ENCODE peak calls at places on chromosomes 2 and 18, in ten cellular contexts. C is activated effector memory CD4-positive, alpha-beta T cell treated with anti-CD3 and anti-CD28 coated beads, Interleukin-2, amount 50 U/mL, for 16 hours; E is NCI-H1105 treated with DMSO at 0.1 percent for 48 hours; G is DMS 273 treated with DMSO at 0.1 percent for 48 hours; A is CD4-positive, alpha-beta memory T cell; R is kidney epithelial cell; M is stimulated activated CD4-positive, alpha-beta T cell treated with anti-CD3 and anti-CD28 coated beads, Interleukin-15, amount 100 ng/mL, for 1 hour; T is lung microvascular endothelial cell; P is activated T-cell treated with anti-CD3 and anti-CD28 coated beads for 1 hour; J is NCI-H1092 treated with DMSO at 0.1 percent for 48 hours. U is an unnamed sample.

GRCh38 chr18:3721771-3722661 is 272.0 kb downstream of the TGIF1 start:
- DNase-seq in C (no peak), E (no peak), G (no peak), A (no peak), R (no peak), M (no peak), T (no peak), P (no peak), J (peak), U (peak)

GRCh38 chr2:236252521-236252920 is 11.7 kb downstream of the ASB18 start:
- DNase-seq in C (no peak), E (no peak), G (no peak), A (no peak), R (no peak), M (no peak), T (no peak), P (no peak), J (no peak), U (no peak)

GRCh38 chr2:82182270-82182669 is 1877.7 kb upstream of the LRRTM1 start:
- DNase-seq in C (no peak), E (no peak), G (no peak), A (no peak), R (peak), M (no peak), T (no peak), P (no peak), J (no peak), U (no peak)

GRCh38 chr2:73985318-73986084 is 791 bp downstream of the TET3 start:
- DNase-seq in C (peak), E (peak), G (no peak), A (no peak), R (no peak), M (peak), T (peak), P (peak), J (no peak), U (no peak)

GRCh38 chr2:239178954-239179353 is 221.9 kb downstream of the HDAC4 start:
- DNase-seq in C (peak), E (no peak), G (no peak), A (no peak), R (no peak), M (no peak), T (no peak), P (no peak), J (no peak), U (no peak)

GRCh38 chr2:231640646-231641111 is 48.0 kb downstream of the TEX44 start:
- DNase-seq in C (no peak), E (no peak), G (no peak), A (no peak), R (no peak), M (no peak), T (peak), P (no peak), J (no peak), U (no peak)

GRCh38 chr2:65232636-65233035 is 5.0 kb downstream of the ACTR2 start:
- DNase-seq in C (no peak), E (no peak), G (no peak), A (no peak), R (peak), M (no peak), T (no peak), P (no peak), J (no peak), U (no peak)

GRCh38 chr2:190759749-190760213 is 110.9 kb downstream of the NAB1 start:
- DNase-seq in C (no peak), E (no peak), G (no peak), A (no peak), R (peak), M (no peak), T (peak), P (no peak), J (no peak), U (no peak)

GRCh38 chr2:239216614-239217273 is 184.1 kb downstream of the HDAC4 start:
- DNase-seq in C (peak), E (no peak), G (no peak), A (no peak), R (no peak), M (no peak), T (no peak), P (no peak), J (no peak), U (no peak)

GRCh38 chr18:27583021-27583420 is 397.9 kb upstream of the CHST9 start:
- DNase-seq in C (no peak), E (no peak), G (no peak), A (no peak), R (peak), M (no peak), T (no peak), P (no peak), J (no peak), U (no peak)

GRCh38 chr2:105785095-105785847 is 40.6 kb downstream of the NCK2 start:
- DNase-seq in C (peak), E (no peak), G (no peak), A (no peak), R (no peak), M (no peak), T (no peak), P (no peak), J (no peak), U (no peak)

GRCh38 chr2:178871536-178871935 is 64.3 kb upstream of the TTN start:
- DNase-seq in C (no peak), E (no peak), G (no peak), A (no peak), R (no peak), M (no peak), T (no peak), P (no peak), J (no peak), U (no peak)

GRCh38 chr18:4636957-4637356 is 181.8 kb upstream of the DLGAP1 start:
- DNase-seq in C (no peak), E (peak), G (no peak), A (no peak), R (peak), M (no peak), T (no peak), P (no peak), J (no peak), U (peak)

GRCh38 chr18:46408334-46408987 is 248.6 kb downstream of the LOXHD1 start:
- DNase-seq in C (no peak), E (no peak), G (no peak), A (no peak), R (no peak), M (no peak), T (no peak), P (no peak), J (no peak), U (no peak)

GRCh38 chr18:43248610-43249249 is 28.6 kb downstream of the SYT4 start:
- DNase-seq in C (no peak), E (no peak), G (no peak), A (no peak), R (no peak), M (no peak), T (no peak), P (no peak), J (no peak), U (no peak)

GRCh38 chr2:158072361-158072760 is 29.3 kb upstream of the UPP2 start:
- DNase-seq in C (no peak), E (no peak), G (no peak), A (no peak), R (no peak), M (no peak), T (no peak), P (no peak), J (no peak), U (no peak)

GRCh38 chr18:74457743-74458465 is 796 bp upstream of the DIPK1C start:
- DNase-seq in C (no peak), E (no peak), G (no peak), A (no peak), R (no peak), M (no peak), T (no peak), P (no peak), J (no peak), U (no peak)

GRCh38 chr2:206688992-206689391 is 29.2 kb downstream of the DYTN start:
- DNase-seq in C (no peak), E (no peak), G (no peak), A (peak), R (no peak), M (no peak), T (no peak), P (no peak), J (no peak), U (no peak)

GRCh38 chr2:241087420-241088268 is 14.4 kb downstream of the MTERF4 start:
- DNase-seq in C (no peak), E (no peak), G (no peak), A (no peak), R (no peak), M (no peak), T (no peak), P (no peak), J (no peak), U (no peak)